ENCODE peak calls at places on chromosomes 2 and 18, in six cellular contexts. A is lower lobe of right lung, D is AG04450, W is tibial artery, E is foreskin fibroblast, L is cardiac fibroblast. R is an unnamed sample.

GRCh38 chr18:9333441-9334350 is 877 bp upstream of the TWSG1 start:
- DNase-seq in A (peak; percentile 46), D (no peak), W (peak; percentile 22), E (no peak), L (no peak), R (no peak)

GRCh38 chr2:6959751-6960150 is 42.5 kb downstream of the RNF144A start:
- DNase-seq in A (no peak), D (no peak), W (no peak), E (no peak), L (no peak), R (no peak)

GRCh38 chr2:127154985-127155650 is 48.2 kb upstream of the BIN1 start:
- DNase-seq in A (no peak), D (no peak), W (peak; percentile 60), E (peak; percentile 85), L (peak; percentile 61), R (peak; percentile 66)

GRCh38 chr18:33677891-33678290 is 99.9 kb downstream of the ASXL3 start:
- DNase-seq in A (no peak), D (no peak), W (no peak), E (no peak), L (no peak), R (no peak)

GRCh38 chr18:32891130-32891529 is 118.3 kb upstream of the KLHL14 start:
- DNase-seq in A (no peak), D (no peak), W (no peak), E (no peak), L (no peak), R (no peak)

GRCh38 chr2:170073288-170073687 is 104.7 kb upstream of the MYO3B start:
- DNase-seq in A (no peak), D (peak; percentile 4), W (peak; percentile 47), E (peak; percentile 65), L (peak; percentile 81), R (peak; percentile 40)

GRCh38 chr2:127208313-127208712 is 11.8 kb downstream of the CYP27C1 start:
- DNase-seq in A (no peak), D (no peak), W (no peak), E (peak; percentile 34), L (no peak), R (no peak)

GRCh38 chr18:47254341-47254939 is 3.0 kb upstream of the SKOR2 start:
- DNase-seq in A (peak; percentile 65), D (peak; percentile 1), W (no peak), E (peak; percentile 64), L (peak; percentile 55), R (no peak)

GRCh38 chr2:62527478-62528210 is 21.6 kb upstream of the TMEM17 start:
- DNase-seq in A (no peak), D (no peak), W (no peak), E (peak; percentile 26), L (no peak), R (no peak)

GRCh38 chr2:145690183-145690582 is 1170.3 kb upstream of the ZEB2 start:
- DNase-seq in A (no peak), D (no peak), W (no peak), E (peak; percentile 15), L (peak; percentile 30), R (no peak)

GRCh38 chr2:43611987-43612894 is 16.4 kb upstream of the THADA start:
- DNase-seq in A (no peak), D (no peak), W (peak; percentile 73), E (peak; percentile 88), L (peak; percentile 84), R (peak; percentile 31)

GRCh38 chr2:24021122-24021998 is 11.5 kb downstream of the MFSD2B start:
- DNase-seq in A (no peak), D (no peak), W (no peak), E (peak; percentile 38), L (no peak), R (no peak)

GRCh38 chr18:21391074-21391673 is 149.1 kb downstream of the GREB1L start:
- DNase-seq in A (no peak), D (no peak), W (no peak), E (peak; percentile 77), L (peak; percentile 86), R (peak; percentile 18)

GRCh38 chr18:79559121-79559835 is 120.3 kb upstream of the CTDP1 start:
- DNase-seq in A (no peak), D (no peak), W (no peak), E (no peak), L (no peak), R (no peak)

GRCh38 chr2:67572721-67573485 is 175.8 kb downstream of the ETAA1 start:
- DNase-seq in A (no peak), D (no peak), W (peak; percentile 23), E (peak; percentile 60), L (peak; percentile 85), R (no peak)

GRCh38 chr2:10963155-10963554 is 51.4 kb downstream of the KCNF1 start:
- DNase-seq in A (no peak), D (no peak), W (peak; percentile 43), E (peak; percentile 38), L (no peak), R (no peak)

GRCh38 chr2:120347387-120348010 is 1.6 kb downstream of the INHBB start:
- DNase-seq in A (no peak), D (no peak), W (no peak), E (peak; percentile 64), L (peak; percentile 20), R (no peak)

GRCh38 chr2:224847961-224848850 is 132.0 kb upstream of the CCDC195 start:
- DNase-seq in A (no peak), D (no peak), W (peak; percentile 45), E (peak; percentile 87), L (peak; percentile 79), R (peak; percentile 39)

GRCh38 chr2:30683240-30683956 is 123.8 kb downstream of the CAPN13 start:
- DNase-seq in A (no peak), D (no peak), W (no peak), E (no peak), L (no peak), R (no peak)

GRCh38 chr2:88658890-88659881 is 31.9 kb upstream of the EIF2AK3 start:
- DNase-seq in A (no peak), D (no peak), W (peak; percentile 60), E (peak; percentile 85), L (peak; percentile 61), R (peak; percentile 23)

GRCh38 chr2:68905116-68905515 is 33.9 kb upstream of the BMP10 start:
- DNase-seq in A (no peak), D (no peak), W (no peak), E (no peak), L (no peak), R (no peak)

GRCh38 chr18:40152859-40153258 is 1802.2 kb upstream of the PIK3C3 start:
- DNase-seq in A (no peak), D (no peak), W (no peak), E (peak; percentile 33), L (peak; percentile 63), R (no peak)

DNA sequence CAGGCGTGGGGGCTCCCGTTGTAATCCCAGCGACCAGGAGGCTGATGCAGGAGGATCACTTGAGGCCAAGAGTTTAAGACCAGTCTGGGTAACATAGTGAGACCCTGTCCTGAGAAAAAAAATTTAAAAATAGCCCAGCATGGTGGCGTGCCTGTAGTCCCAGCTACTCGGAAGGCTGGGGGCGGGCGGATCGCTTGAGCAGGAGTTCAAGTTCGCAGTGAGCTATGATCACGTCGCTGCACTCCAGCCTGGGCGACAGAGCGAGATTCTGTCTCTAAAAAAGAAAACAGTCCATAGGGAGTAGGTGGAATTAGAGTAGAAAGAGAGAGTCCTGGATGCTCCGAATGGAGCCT is 325 bp upstream of the TTLL4 start:
- DNase-seq in A (no peak), D (no peak), W (no peak), E (no peak), L (no peak), R (no peak)
- H3K4me3 ChIP-seq in A (peak overlapping the region; percentile 96), D (peak overlapping the region; percentile 53), W (peak overlapping the region; percentile 79), E (peak overlapping the region; percentile 59), L (peak overlapping the region; percentile 33), R (peak overlapping the region; percentile 39)

DNA sequence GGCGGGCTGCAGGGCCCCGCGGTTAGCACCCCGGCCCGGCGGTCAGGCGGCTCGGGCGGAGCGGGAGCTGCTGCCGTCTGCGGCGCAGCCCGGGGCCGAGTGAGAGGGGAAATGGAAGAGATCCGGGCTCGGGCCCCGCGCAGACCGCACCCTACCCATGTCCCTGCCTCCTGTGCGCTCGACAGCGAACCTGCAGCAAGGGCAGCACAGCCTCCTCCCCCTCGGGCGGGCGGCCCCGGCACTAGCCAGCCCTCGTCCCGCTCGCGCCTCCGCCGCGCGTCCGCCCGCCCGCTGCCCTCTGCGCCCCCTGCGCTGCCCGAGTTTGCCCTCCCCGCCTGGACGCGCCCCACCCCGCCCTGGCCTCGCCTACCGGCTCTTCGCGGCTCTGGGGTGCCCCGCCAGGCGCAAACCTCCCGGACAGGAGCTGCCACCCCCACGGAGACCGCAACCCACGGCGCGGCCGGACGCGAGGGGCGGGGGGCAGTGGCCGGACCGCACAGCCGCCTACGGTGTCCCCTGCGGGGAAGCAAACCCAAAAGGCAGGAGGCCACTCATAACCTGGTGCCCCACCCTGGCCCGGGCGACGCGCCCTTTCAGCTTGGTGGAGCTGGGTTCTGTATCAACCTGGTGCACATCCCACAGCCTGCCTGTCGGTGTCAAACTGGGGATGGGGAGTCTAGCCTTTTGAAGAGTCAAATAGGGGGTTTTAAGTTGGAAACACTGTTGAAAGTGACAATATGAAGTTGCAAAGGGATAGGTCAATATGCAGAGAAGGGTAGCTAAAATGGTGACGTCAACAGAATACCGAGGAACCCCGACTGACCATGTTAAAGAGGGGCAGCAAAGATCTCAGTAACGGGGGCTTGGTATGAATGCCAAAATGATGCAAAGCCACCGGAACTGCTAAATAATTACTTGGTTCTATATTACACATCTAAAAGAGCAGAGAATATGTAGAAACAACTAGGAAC is at the start of gene IHH:
- DNase-seq in A (peak; percentile 56), D (no peak), W (no peak), E (peak; percentile 35), L (no peak), R (no peak)
- H3K4me3 ChIP-seq in A (peak within 1 kb of the TSS; percentile 46), D (no peak within 1 kb of the TSS), W (peak within 1 kb of the TSS; percentile 6), E (no peak within 1 kb of the TSS), L (no peak within 1 kb of the TSS), R (no peak within 1 kb of the TSS)

DNA sequence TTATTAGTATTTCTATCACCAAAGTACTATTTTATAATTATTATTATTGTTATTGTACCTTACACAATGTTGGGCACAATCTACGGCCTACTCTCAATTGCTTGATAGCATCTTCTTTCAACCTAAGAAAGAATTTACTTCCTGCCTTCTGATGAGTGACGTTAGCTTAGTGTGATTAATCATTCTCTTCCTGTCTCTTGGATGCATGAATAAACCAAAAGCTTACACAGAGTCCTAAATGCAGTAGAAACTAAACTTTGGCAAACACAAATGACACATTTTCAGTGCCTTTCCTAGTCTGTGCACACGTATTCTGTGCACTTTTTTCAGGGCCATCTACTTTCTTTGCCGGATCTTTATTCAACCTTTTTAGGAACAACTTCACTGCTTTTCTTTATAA is 19.2 kb downstream of the TRAK2 start:
- DNase-seq in A (no peak), D (no peak), W (no peak), E (peak; percentile 65), L (peak; percentile 86), R (no peak)
- H3K4me3 ChIP-seq in A (no peak overlapping the region), D (no peak overlapping the region), W (no peak overlapping the region), E (no peak overlapping the region), L (no peak overlapping the region), R (no peak overlapping the region)

DNA sequence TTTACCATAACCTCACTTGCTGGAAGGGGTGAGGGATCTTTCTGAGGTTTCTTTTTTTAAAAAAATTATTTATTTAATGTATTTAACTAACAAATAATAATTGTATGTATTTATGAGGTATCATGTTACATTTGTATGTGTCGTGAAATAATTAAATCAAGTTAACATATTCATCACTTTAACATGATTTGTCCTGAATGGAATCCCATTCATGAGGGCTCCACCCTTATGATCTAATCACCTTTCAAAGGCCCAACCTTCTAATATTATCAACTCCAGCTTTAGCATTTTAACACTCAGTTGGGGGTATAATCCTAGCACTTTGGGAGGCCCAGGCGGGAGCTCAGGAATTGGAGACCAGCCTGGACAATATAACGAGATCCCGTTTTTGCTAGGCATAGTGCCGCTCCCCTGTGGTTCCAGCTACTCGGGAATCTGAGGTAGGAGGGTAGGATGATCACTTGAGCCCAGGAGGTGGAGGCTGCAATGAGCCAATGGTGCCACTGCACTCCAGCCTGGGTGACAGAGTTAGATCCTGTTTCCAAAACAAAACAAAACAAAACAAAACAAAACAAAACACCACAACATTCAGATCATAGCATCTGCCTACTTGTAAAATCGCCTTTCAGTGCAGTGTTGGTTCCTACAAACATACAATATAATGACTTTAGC is 1.1 kb upstream of the TAF4B start:
- DNase-seq in A (no peak), D (no peak), W (no peak), E (no peak), L (no peak), R (no peak)
- H3K4me3 ChIP-seq in A (no peak overlapping the region), D (no peak overlapping the region), W (no peak overlapping the region), E (no peak overlapping the region), L (no peak overlapping the region), R (no peak overlapping the region)